ENCODE peak calls at places on chromosome 21, in seven cellular contexts. H is heart right ventricle, T is WERI-Rb-1, E is choroid plexus epithelial cell, R is GM20000, F is progenitor cell of endocrine pancreas, D is uterus. Z is an unnamed sample.
A peak's percentile ranks its signal among the peaks of the same experiment; 100 is the strongest.

GRCh38 chr21:25509862-25510261 is 97.4 kb downstream of the MRPL39 start:
- DNase-seq in E (no peak), R (peak; percentile 38), H (no peak), F (no peak), T (no peak), D (no peak), Z (no peak)

GRCh38 chr21:36913247-36914169 is 53.0 kb downstream of the HLCS start:
- DNase-seq in R (no peak), F (no peak), T (no peak), D (no peak), H (no peak), E (no peak), Z (no peak)

GRCh38 chr21:44804762-44805161 is 3.1 kb upstream of the UBE2G2 start:
- DNase-seq in R (no peak), F (no peak), H (no peak), E (no peak), D (no peak), T (peak; percentile 66), Z (no peak)

GRCh38 chr21:16587671-16588379 is 858.0 kb downstream of the USP25 start:
- DNase-seq in T (no peak), F (no peak), E (peak; percentile 88), H (no peak), R (no peak), D (peak; percentile 42), Z (peak; percentile 47)

GRCh38 chr21:43346551-43346950 is 80.4 kb downstream of the SIK1 start:
- DNase-seq in D (no peak), F (no peak), T (no peak), E (no peak), R (no peak), H (no peak), Z (no peak)

GRCh38 chr21:32803651-32804050 is 32.1 kb upstream of the PAXBP1 start:
- DNase-seq in F (no peak), T (no peak), R (no peak), D (no peak), E (peak; percentile 64), H (no peak), Z (peak; percentile 8)

GRCh38 chr21:32828908-32829307 is 57.4 kb upstream of the PAXBP1 start:
- DNase-seq in T (no peak), D (no peak), R (no peak), E (no peak), F (no peak), H (no peak), Z (no peak)

GRCh38 chr21:16079830-16080229 is 350.0 kb downstream of the USP25 start:
- DNase-seq in E (peak; percentile 78), R (no peak), H (no peak), T (no peak), F (no peak), D (no peak), Z (peak; percentile 43)

GRCh38 chr21:45072963-45073300 is 1.4 kb upstream of the ADARB1 start:
- DNase-seq in H (no peak), T (no peak), R (no peak), D (no peak), F (no peak), E (no peak), Z (no peak)

GRCh38 chr21:43744725-43745124 is 25.8 kb downstream of the PDXK start:
- DNase-seq in D (no peak), E (no peak), F (no peak), T (no peak), R (no peak), H (no peak), Z (no peak)

GRCh38 chr21:43966946-43967512 is 45.1 kb upstream of the TRAPPC10 start:
- DNase-seq in D (no peak), R (no peak), E (no peak), F (no peak), T (no peak), H (no peak), Z (no peak)

GRCh38 chr21:29378814-29379213 is 80.1 kb downstream of the BACH1 start:
- DNase-seq in E (peak; percentile 40), F (no peak), H (no peak), T (no peak), R (no peak), D (no peak), Z (peak; percentile 41)

GRCh38 chr21:28485301-28486022 is 507.2 kb downstream of the LTN1 start:
- DNase-seq in H (no peak), R (no peak), F (no peak), D (no peak), T (no peak), E (peak; percentile 28), Z (peak; percentile 32)

GRCh38 chr21:15289896-15290841 is 225.4 kb upstream of the NRIP1 start:
- DNase-seq in R (no peak), E (no peak), D (no peak), H (peak; percentile 19), T (no peak), F (peak; percentile 47), Z (no peak)

GRCh38 chr21:29022141-29022540 is 2.3 kb upstream of the USP16 start:
- DNase-seq in T (no peak), H (no peak), D (no peak), E (no peak), R (no peak), F (no peak), Z (no peak)

GRCh38 chr21:15935530-15935929 is 205.7 kb downstream of the USP25 start:
- DNase-seq in D (no peak), F (no peak), H (no peak), E (no peak), R (no peak), T (no peak), Z (no peak)

GRCh38 chr21:45386336-45386727 is 18.6 kb upstream of the COL18A1 start:
- DNase-seq in E (no peak), T (no peak), F (no peak), H (no peak), D (no peak), R (no peak), Z (no peak)

GRCh38 chr21:37253991-37254390 is 13.1 kb downstream of the VPS26C start:
- DNase-seq in D (no peak), T (no peak), F (no peak), E (no peak), H (no peak), R (no peak), Z (no peak)

GRCh38 chr21:19807231-19807630 is 1191.0 kb upstream of the NCAM2 start:
- DNase-seq in H (no peak), T (no peak), R (no peak), F (no peak), D (no peak), E (peak; percentile 56), Z (no peak)

GRCh38 chr21:43902441-43902840 is 37.4 kb downstream of the AGPAT3 start:
- DNase-seq in R (no peak), F (no peak), D (no peak), T (no peak), E (no peak), H (peak; percentile 34), Z (no peak)

GRCh38 chr21:25717491-25718139 is 17.1 kb downstream of the ATP5PF start:
- DNase-seq in R (no peak), F (no peak), H (peak; percentile 45), D (no peak), E (peak; percentile 72), T (no peak), Z (peak; percentile 18)

DNA sequence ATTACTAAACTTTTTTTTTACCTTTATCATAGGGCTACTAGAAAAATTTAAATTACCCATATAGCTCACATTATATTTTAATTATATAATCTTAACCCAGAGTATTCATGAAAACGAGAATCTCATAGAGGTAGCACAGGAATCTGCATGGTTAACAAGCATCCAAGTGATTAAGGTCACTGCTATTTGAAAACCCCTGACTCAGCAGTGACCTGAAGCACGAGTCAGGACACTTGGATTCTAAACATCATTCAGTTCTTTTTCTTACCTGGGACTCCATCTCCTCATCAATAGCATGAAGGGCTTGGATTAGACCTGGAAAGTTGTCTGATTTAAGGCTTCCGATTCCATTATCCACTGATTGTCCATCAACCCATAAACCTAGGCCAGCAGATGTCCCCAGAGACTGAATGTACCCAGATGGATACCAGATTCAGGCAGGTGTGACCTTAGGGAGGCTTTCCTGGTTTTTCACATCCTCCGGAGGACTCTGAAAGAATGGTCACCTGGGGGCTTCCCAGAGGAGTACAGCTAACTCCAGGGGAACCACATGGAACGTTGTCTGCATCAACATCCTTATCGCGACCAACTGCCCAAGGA is 174.3 kb downstream of the SETD4 start:
- DNase-seq in H (no peak), D (no peak), T (no peak), R (no peak), F (no peak), E (no peak), Z (no peak)
- TF ChIP-seq CTCF in H (no peak), D (no peak), T (no peak), R (no peak), F (no peak), E (no peak), Z (no peak)

GRCh38 chr21:35048706-35049617 is at the start of gene RUNX1:
- DNase-seq in R (peak; percentile 72), H (peak; percentile 25), T (no peak), F (no peak), D (no peak), E (peak; percentile 75), Z (peak; percentile 87)
- TF ChIP-seq CTCF in R (no peak), H (no peak), T (no peak), F (no peak), D (no peak), E (peak; percentile 8), Z (peak; percentile 24)

GRCh38 chr21:38804617-38805281 is 980 bp upstream of the ETS2 start:
- DNase-seq in E (peak; percentile 73), D (peak; percentile 76), F (peak; percentile 43), R (peak; percentile 49), H (peak; percentile 78), T (peak; percentile 80), Z (no peak)
- TF ChIP-seq CTCF in E (peak; percentile 55), D (peak; percentile 53), F (peak; percentile 50), R (peak; percentile 42), H (peak; percentile 48), T (peak; percentile 88), Z (peak; percentile 51)

GRCh38 chr21:34221331-34222030 is 142.3 kb upstream of the KCNE2 start:
- DNase-seq in R (no peak), H (no peak), F (no peak), T (no peak), E (no peak), D (no peak), Z (no peak)
- TF ChIP-seq CTCF in R (no peak), H (no peak), F (no peak), T (no peak), E (no peak), D (no peak), Z (no peak)

GRCh38 chr21:26846036-26846931 is 1.1 kb upstream of the ADAMTS1 start:
- DNase-seq in E (peak; percentile 70), T (no peak), F (peak; percentile 42), R (no peak), D (peak; percentile 91), H (peak; percentile 94), Z (peak; percentile 76)
- TF ChIP-seq CTCF in E (peak; percentile 21), T (no peak), F (no peak), R (no peak), D (no peak), H (no peak), Z (peak; percentile 35)

DNA sequence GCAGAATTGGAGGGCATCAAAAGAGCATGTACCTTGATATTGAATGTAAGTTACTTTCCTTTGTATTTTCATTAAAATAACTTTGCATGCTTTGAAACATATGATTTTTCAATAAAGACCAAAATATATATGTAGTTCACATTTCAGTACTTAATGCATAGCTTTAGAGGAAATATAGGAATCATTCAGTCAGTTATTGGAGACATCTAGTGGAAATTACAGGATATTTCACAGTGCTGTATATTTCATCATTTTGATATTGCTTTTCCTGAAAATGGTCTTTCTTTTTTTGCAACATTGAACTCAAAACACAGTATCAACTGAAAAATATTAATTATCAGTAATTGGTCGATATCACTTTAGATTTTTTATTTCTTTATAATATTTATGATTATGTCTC is 375.8 kb downstream of the NCAM2 start:
- DNase-seq in T (no peak), H (no peak), F (no peak), E (peak; percentile 33), R (no peak), D (no peak), Z (no peak)
- TF ChIP-seq CTCF in T (no peak), H (no peak), F (no peak), E (peak; percentile 45), R (no peak), D (no peak), Z (peak; percentile 71)

Z was measured in HFFc6.